ENCODE peak calls at places on chromosomes 7 and 10, in seven cellular contexts. W is heart right ventricle, A is fibroblast of pulmonary artery, R is neural progenitor cell, Y is PC-9, X is cardiac fibroblast, K is ovary. G is an unnamed sample.

GRCh38 chr10:103921248-103921647 is 3.3 kb upstream of the STN1 start:
- DNase-seq in R (no peak), A (no peak), Y (no peak), K (no peak), W (no peak), X (no peak), G (no peak)

GRCh38 chr10:18397886-18398285 is 253.5 kb downstream of the NSUN6 start:
- DNase-seq in A (no peak), R (no peak), X (no peak), W (no peak), K (no peak), Y (no peak), G (no peak)

GRCh38 chr10:33279791-33280190 is 54.7 kb downstream of the NRP1 start:
- DNase-seq in K (no peak), R (no peak), W (no peak), A (peak), Y (no peak), X (peak), G (no peak)

GRCh38 chr10:125375210-125375609 is 214.8 kb upstream of the CTBP2 start:
- DNase-seq in K (no peak), X (peak), W (no peak), Y (peak), R (no peak), A (no peak), G (no peak)

GRCh38 chr7:2803342-2803692 is 40.8 kb downstream of the GNA12 start:
- DNase-seq in A (no peak), Y (no peak), R (no peak), X (no peak), K (no peak), W (no peak), G (no peak)

GRCh38 chr7:26189000-26189539 is 11.5 kb downstream of the HNRNPA2B1 start:
- DNase-seq in A (no peak), R (no peak), Y (no peak), W (no peak), X (no peak), K (no peak), G (no peak)

GRCh38 chr10:49009231-49009979 is 69.8 kb upstream of the LRRC18 start:
- DNase-seq in Y (no peak), K (no peak), A (no peak), R (no peak), X (no peak), W (no peak), G (no peak)

GRCh38 chr10:34256216-34256615 is 558.9 kb downstream of the PARD3 start:
- DNase-seq in W (no peak), K (no peak), A (no peak), Y (no peak), X (no peak), R (no peak), G (no peak)

GRCh38 chr7:145478551-145478950 is 638.0 kb upstream of the CNTNAP2 start:
- DNase-seq in Y (no peak), R (no peak), A (no peak), X (no peak), K (no peak), W (no peak), G (no peak)

GRCh38 chr10:3077940-3078630 is 10.7 kb downstream of the PFKP start:
- DNase-seq in X (no peak), R (peak), A (no peak), W (no peak), K (no peak), Y (no peak), G (no peak)

GRCh38 chr10:124545346-124545745 is 83.7 kb downstream of the LHPP start:
- DNase-seq in R (no peak), Y (no peak), K (no peak), W (no peak), X (no peak), A (no peak), G (no peak)

GRCh38 chr10:70751356-70751755 is 33.8 kb downstream of the TBATA start:
- DNase-seq in K (no peak), R (no peak), X (no peak), Y (no peak), A (no peak), W (no peak), G (no peak)

GRCh38 chr7:2821842-2822507 is 22.1 kb downstream of the GNA12 start:
- DNase-seq in X (peak), K (no peak), R (no peak), Y (peak), A (peak), W (no peak), G (no peak)

GRCh38 chr10:50527438-50528043 is 96.2 kb downstream of the SGMS1 start:
- DNase-seq in Y (no peak), K (no peak), X (no peak), W (no peak), A (no peak), R (no peak), G (no peak)

GRCh38 chr7:44177570-44178131 is 11.6 kb downstream of the GCK start:
- DNase-seq in A (peak), X (peak), Y (peak), W (no peak), K (no peak), R (peak), G (peak)

GRCh38 chr7:157770716-157771320 is 434.0 kb downstream of the DNAJB6 start:
- DNase-seq in A (no peak), Y (no peak), W (no peak), X (no peak), K (no peak), R (no peak), G (no peak)

GRCh38 chr7:18276380-18276779 is 219.2 kb upstream of the HDAC9 start:
- DNase-seq in Y (no peak), X (no peak), W (no peak), R (no peak), A (no peak), K (no peak), G (no peak)

GRCh38 chr7:75626954-75627353 is 111.8 kb downstream of the HIP1 start:
- DNase-seq in A (no peak), K (no peak), W (no peak), R (no peak), X (no peak), Y (no peak), G (no peak)

GRCh38 chr7:76364198-76364584 is 5.4 kb upstream of the YWHAG start:
- DNase-seq in K (no peak), W (peak), X (peak), R (no peak), Y (peak), A (peak), G (no peak)

GRCh38 chr7:1666779-1667565 is 3.1 kb upstream of the ELFN1 start:
- DNase-seq in X (no peak), W (no peak), R (peak), K (peak), Y (no peak), A (no peak), G (no peak)

GRCh38 chr10:31383810-31384588 is 65.0 kb downstream of the ZEB1 start:
- DNase-seq in A (no peak), K (no peak), R (no peak), Y (no peak), X (no peak), W (no peak), G (no peak)

GRCh38 chr7:93108003-93108402 is 9.8 kb downstream of the SAMD9 start:
- DNase-seq in K (no peak), W (no peak), Y (no peak), X (no peak), A (no peak), R (no peak), G (no peak)

GRCh38 chr7:130273081-130273699 is 6.5 kb downstream of the CPA2 start:
- DNase-seq in Y (no peak), W (no peak), X (no peak), K (peak), R (peak), A (peak), G (no peak)

GRCh38 chr7:105256621-105257283 is 132.0 kb downstream of the SRPK2 start:
- DNase-seq in R (no peak), Y (no peak), X (no peak), K (no peak), W (no peak), A (no peak), G (no peak)

DNA sequence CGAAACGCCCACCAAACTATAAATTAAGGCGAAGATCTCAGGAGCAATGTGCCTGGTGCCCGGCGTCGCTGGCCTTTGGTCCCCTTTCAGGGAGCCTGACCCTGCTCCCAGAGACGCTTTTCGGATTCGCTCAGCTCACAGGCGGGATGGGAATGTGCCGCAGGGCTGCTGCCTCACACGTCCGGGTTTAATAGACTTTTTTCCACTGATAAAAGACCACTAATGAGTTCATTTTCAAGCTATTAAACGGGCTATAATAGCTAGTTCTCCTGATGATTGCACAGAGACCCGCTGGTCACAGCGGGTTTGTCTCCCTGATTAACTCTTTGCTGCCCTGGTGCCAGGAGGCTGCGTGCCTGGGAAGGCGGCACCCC is 128.3 kb downstream of the ADARB2 start:
- DNase-seq in R (no peak), A (no peak), K (no peak), W (no peak), X (no peak), Y (no peak), G (no peak)
- H3K4me3 ChIP-seq in R (peak), A (no peak), K (no peak), W (no peak), X (no peak), Y (no peak), G (no peak)

DNA sequence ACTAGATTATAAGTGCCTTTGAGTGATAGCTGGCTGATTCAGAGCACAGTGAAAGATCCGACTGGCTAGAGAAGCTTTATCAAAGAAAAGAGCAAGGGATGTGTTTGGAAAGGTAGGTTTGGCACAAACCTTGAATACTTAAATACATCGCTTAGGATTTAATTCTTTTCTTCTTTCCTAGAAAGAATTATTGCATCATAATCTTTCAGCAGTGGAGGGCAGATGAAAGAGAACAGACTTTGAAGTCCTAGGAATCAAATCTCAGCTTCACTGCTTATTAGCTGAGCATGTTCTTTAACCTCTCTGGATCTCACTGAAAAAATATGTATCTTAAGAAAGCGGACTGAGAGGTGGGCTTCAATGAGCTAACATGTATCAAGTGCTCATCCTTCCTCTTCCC is 122.8 kb downstream of the ZNF365 start:
- DNase-seq in Y (no peak), K (no peak), A (no peak), R (no peak), X (no peak), W (no peak), G (no peak)
- TF ChIP-seq CTCF in Y (no peak), K (no peak), A (no peak), R (no peak), X (no peak), W (no peak), G (no peak)

DNA sequence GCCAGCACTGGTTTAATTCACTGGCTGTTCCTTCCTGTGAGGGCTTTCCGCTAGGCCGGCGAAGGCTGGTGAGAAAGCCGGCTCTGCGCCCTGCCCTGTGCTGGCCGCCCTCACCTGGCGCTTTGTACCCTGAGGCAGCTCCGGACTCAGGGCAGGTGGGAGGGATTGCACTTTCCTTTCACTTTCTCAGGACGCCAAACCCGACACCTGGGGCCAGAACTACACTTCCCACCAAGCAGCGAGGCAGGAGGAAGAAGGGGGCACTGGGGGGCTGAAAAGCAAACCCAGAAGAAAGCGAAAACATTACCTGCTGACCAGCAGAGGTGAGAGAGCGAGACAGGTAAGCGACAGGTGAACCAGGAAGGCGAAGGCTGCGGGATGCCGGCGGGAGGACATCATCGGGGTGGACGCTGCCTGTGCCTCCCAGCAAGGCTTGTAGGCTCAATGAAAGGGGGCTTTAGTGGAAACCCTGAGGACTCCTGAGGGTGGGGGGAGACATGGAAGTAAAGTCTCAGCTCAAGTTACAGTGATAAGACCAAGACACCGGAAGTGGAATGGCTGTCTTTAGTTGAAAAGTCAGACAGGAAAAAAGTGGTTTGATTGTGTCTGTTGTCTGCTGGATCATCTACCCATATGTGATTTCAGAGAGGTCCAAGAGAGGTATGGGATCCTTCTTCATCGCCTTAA is at the start of gene RAB19:
- DNase-seq in Y (peak), K (no peak), W (no peak), R (peak), X (no peak), A (no peak), G (no peak)
- H3K4me3 ChIP-seq in Y (peak), K (peak), W (peak), R (peak), X (no peak), A (peak), G (peak)

GRCh38 chr10:75407716-75408511 is 6.3 kb upstream of the ZNF503 start:
- DNase-seq in R (peak), Y (peak), K (peak), W (peak), A (no peak), X (peak), G (no peak)

GRCh38 chr10:75407296-75407715 is 5.7 kb upstream of the ZNF503 start:
- DNase-seq in R (peak), Y (no peak), A (no peak), W (no peak), K (peak), X (no peak), G (no peak)

GRCh38 chr10:75404335-75405200 is 3.0 kb upstream of the ZNF503 start:
- DNase-seq in Y (peak), W (peak), A (no peak), R (peak), X (no peak), K (peak), G (no peak)

GRCh38 chr10:75405201-75406143 is 3.9 kb upstream of the ZNF503 start:
- DNase-seq in K (peak), X (no peak), A (no peak), R (peak), W (no peak), Y (peak), G (no peak)

DNA sequence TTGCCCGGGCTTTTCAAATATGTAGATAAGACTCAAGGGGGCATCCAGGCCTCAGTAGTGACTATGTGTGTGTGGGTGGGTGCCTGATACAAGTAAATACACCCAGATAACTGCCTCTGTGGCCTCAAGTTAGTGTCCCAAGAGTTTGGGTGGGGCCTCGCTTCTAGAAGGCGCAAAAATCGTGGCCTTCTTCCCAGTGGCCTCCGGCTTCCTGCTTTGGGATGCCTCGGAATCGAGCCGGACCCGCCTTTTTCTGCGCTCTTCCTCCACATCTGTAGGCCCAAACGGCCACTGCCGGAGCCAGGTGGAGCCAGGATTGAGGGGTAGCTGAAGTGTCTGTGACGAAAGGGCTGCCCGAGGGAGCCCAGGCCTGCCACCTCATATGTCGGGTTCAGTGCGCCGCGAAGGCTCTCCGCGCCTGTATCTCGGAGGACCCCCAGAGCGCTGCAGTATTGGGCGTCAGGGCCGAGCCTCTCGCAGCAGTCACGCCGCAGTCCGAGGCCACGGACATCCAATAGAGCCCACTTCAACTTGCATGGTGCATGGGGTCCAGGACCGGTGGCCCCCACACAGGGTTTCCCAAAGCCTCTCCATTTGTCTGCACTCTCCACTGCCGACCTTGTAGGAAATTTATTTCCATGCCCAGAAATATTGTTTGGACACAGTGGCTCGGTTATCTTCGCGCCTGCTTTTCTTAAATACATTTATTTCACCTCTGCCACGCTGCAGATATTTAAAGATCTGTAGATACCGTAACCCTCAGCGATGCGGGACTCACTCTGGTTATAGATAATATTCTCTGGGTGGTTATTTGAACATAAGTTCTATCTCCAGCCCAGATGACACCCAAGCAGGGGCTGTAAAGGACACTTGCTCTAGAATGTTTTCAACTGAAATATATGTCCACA is 4.8 kb upstream of the ZNF503 start:
- DNase-seq in W (no peak), K (no peak), Y (peak), R (peak), A (no peak), X (no peak), G (no peak)
- TF ChIP-seq CTCF in W (no peak), K (no peak), Y (no peak), R (no peak), A (no peak), X (no peak), G (no peak)

GRCh38 chr7:33111614-33112013 is 2.4 kb upstream of the RP9 start:
- DNase-seq in R (no peak), A (no peak), K (no peak), X (no peak), W (no peak), Y (no peak), G (no peak)

GRCh38 chr7:33108931-33109757 is at the start of gene RP9:
- DNase-seq in W (peak), K (peak), X (peak), R (peak), A (peak), Y (no peak), G (no peak)

GRCh38 chr7:33108591-33108930 is 643 bp downstream of the RP9 start:
- DNase-seq in R (peak), X (no peak), A (no peak), K (no peak), W (no peak), Y (peak), G (no peak)

GRCh38 chr7:33109758-33110238 is 594 bp upstream of the RP9 start:
- DNase-seq in R (no peak), W (no peak), K (no peak), Y (no peak), A (no peak), X (peak), G (no peak)

DNA sequence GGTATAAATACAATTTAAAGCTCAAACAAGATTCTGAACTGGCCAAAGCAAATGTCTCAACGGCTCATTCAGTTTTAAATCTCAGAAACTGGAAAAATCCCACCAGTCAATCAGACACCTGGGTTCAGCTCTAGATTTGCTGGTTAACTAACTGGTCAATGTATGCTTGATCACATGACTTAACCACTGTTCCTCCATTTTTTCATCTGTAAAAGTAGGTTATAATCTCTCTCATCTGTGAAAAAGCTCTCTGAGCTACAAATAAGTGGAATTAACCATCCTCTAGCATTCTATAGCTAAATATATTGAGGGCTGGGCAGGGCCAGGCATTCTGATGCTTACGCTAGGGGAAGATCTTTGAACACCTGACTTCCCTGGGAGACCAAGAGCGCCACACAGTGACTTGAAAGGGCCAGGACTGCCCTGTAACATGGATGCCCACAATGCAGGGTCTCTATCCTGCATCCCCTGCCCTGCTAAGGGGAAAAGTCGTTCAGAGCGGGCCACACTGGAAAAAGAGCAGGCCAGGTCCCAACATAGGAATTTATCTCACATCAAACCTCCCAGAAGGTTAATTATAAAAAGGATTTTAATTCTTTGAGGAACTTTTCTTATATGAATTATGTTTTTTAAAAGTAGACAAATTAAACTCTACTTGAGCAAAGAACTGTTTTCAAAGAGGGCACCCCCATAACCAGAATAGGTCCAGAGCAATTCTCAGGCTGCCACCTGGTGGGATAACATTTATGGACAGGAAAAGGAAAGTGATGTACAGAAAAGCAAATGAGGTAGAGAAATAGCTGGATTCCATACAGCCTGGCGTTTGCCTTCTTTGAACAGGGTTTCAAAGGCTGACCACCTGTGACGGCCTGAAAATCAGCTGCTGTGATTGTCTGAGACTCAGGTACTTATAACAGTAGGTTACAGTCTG is 1.8 kb downstream of the RP9 start:
- DNase-seq in R (peak), Y (no peak), A (peak), X (peak), K (peak), W (peak), G (peak)
- H3K4me3 ChIP-seq in R (peak), Y (peak), A (peak), X (peak), K (peak), W (peak), G (peak)

GRCh38 chr7:100965723-100966541 is 3.4 kb upstream of the MUC12 start:
- DNase-seq in X (peak), W (peak), R (peak), K (peak), Y (no peak), A (peak), G (no peak)

GRCh38 chr7:100965051-100965722 is 4.2 kb upstream of the MUC12 start:
- DNase-seq in W (no peak), X (no peak), K (no peak), A (no peak), R (no peak), Y (no peak), G (no peak)

GRCh38 chr7:100968031-100968430 is 1.3 kb upstream of the MUC12 start:
- DNase-seq in K (no peak), R (no peak), W (no peak), X (no peak), Y (no peak), A (no peak), G (no peak)

GRCh38 chr7:100967292-100967863 is 2.0 kb upstream of the MUC12 start:
- DNase-seq in Y (no peak), K (no peak), W (no peak), R (no peak), A (no peak), X (no peak), G (no peak)

GRCh38 chr7:100966542-100967291 is 2.6 kb upstream of the MUC12 start:
- DNase-seq in R (peak), Y (no peak), W (no peak), K (no peak), X (no peak), A (no peak), G (no peak)
- TF ChIP-seq CTCF in R (no peak), Y (no peak), W (no peak), K (no peak), X (no peak), A (no peak), G (no peak)

GRCh38 chr7:100670074-100670473 is 3.5 kb upstream of the GNB2 start:
- DNase-seq in W (no peak), A (no peak), K (no peak), Y (no peak), X (no peak), R (no peak), G (no peak)
- H3K4me3 ChIP-seq in W (no peak), A (no peak), K (no peak), Y (no peak), X (no peak), R (no peak), G (no peak)

G was measured in astrocyte of the cerebellum.